ENCODE peak calls at places on chromosomes 11 and 22, in four cellular contexts. K is K562, G is HL-60, N is GM12878. D is an unnamed sample.

GRCh38 chr11:118142081-118142480 is 10.5 kb downstream of the SCN4B start:
- DNase-seq in K (no peak), G (peak), N (no peak), D (no peak)

GRCh38 chr22:33666661-33667619 is 253.3 kb downstream of the LARGE1 start:
- DNase-seq in K (no peak), G (no peak), N (peak), D (no peak)

GRCh38 chr11:11979487-11980117 is 28.8 kb downstream of the DKK3 start:
- DNase-seq in K (no peak), G (no peak), N (no peak), D (no peak)

GRCh38 chr11:59813364-59813763 is 2.8 kb upstream of the MRPL16 start:
- DNase-seq in K (no peak), G (no peak), N (no peak), D (no peak)

GRCh38 chr11:113481226-113481625 is 6.0 kb upstream of the DRD2 start:
- DNase-seq in K (no peak), G (no peak), N (no peak), D (no peak)

GRCh38 chr22:36332623-36333331 is 55.0 kb downstream of the MYH9 start:
- DNase-seq in K (no peak), G (peak), N (peak), D (no peak)

GRCh38 chr11:104319396-104319795 is 155.4 kb upstream of the PDGFD start:
- DNase-seq in K (no peak), G (no peak), N (no peak), D (no peak)

GRCh38 chr11:111819161-111820058 is 52.0 kb downstream of the ALG9 start:
- DNase-seq in K (no peak), G (no peak), N (no peak), D (no peak)

GRCh38 chr11:2531277-2531986 is 86.6 kb downstream of the KCNQ1 start:
- DNase-seq in K (peak), G (peak), N (no peak), D (peak)

GRCh38 chr11:68328374-68329091 is 16.1 kb downstream of the LRP5 start:
- DNase-seq in K (no peak), G (no peak), N (no peak), D (no peak)

GRCh38 chr11:18046116-18046777 is at the start of gene TPH1:
- DNase-seq in K (no peak), G (no peak), N (no peak), D (no peak)

GRCh38 chr11:96167233-96167632 is 175.8 kb downstream of the MAML2 start:
- DNase-seq in K (no peak), G (no peak), N (no peak), D (no peak)

GRCh38 chr11:83572521-83572920 is 286.4 kb upstream of the CCDC90B start:
- DNase-seq in K (no peak), G (no peak), N (no peak), D (no peak)

GRCh38 chr22:27113211-27114030 is 456.0 kb downstream of the MIAT start:
- DNase-seq in K (no peak), G (peak), N (no peak), D (no peak)

GRCh38 chr22:40418366-40419201 is 48.2 kb downstream of the SGSM3 start:
- DNase-seq in K (no peak), G (no peak), N (no peak), D (no peak)

GRCh38 chr11:2884424-2884815 is 1.2 kb downstream of the CDKN1C start:
- DNase-seq in K (peak), G (no peak), N (no peak), D (no peak)

GRCh38 chr11:31725176-31725575 is 85.9 kb downstream of the PAX6 start:
- DNase-seq in K (no peak), G (no peak), N (no peak), D (no peak)

GRCh38 chr11:33778682-33779081 is 4.4 kb upstream of the FBXO3 start:
- DNase-seq in K (no peak), G (no peak), N (no peak), D (no peak)

GRCh38 chr11:92687724-92688123 is 281.7 kb upstream of the MTNR1B start:
- DNase-seq in K (no peak), G (no peak), N (no peak), D (no peak)

GRCh38 chr11:55847453-55847852 is 8.9 kb downstream of the OR5D16 start:
- DNase-seq in K (no peak), G (no peak), N (no peak), D (no peak)

GRCh38 chr22:40210814-40211213 is 33.1 kb downstream of the TNRC6B start:
- DNase-seq in K (no peak), G (no peak), N (peak), D (peak)

GRCh38 chr22:42560781-42561180 is 7.0 kb downstream of the SERHL2 start:
- DNase-seq in K (peak), G (no peak), N (no peak), D (no peak)

GRCh38 chr11:74559934-74560309 is 32.5 kb upstream of the POLD3 start:
- DNase-seq in K (no peak), G (no peak), N (no peak), D (no peak)

DNA sequence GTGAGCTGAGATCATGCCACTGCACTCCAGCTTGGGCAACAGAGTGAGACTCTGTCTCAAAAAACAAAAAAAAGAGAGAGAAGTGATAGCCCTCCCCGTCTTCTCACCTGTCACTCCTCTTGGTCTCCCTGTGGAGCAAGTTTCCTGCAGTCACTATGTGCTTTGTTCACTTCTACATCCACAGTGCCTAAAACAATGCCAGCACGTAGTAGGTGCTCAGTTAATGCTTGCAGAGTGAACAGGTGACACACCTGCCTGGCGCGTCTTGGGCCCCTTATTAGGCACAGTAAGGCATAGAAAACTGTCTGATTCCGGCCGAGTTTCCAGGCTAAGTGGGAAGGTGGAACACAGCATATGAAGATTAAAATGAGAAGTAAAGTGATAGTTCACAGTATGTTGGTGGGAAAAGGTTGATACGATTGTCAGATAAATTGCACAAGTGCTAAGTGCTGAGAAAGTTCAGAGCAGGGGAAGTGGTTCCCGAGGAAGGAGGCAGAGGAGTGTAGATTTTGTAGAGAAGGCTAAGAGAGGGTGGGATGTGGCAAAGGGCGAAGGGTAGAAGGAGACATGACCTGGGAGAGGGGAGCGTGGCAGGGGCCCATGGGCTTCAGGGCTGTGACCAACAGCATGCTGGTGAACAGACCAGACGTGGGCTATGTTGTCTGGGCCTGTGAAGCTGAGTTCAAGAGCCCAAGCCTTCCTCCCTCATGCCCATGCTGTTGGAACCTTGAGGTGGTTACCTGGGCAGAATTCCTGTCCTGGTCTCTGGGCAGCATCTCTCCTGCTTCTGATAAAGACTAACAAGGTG is 41.9 kb downstream of the BCR start:
- DNase-seq in K (peak), G (no peak), N (no peak), D (no peak)
- TF ChIP-seq POLR2AphosphoS5 in K (no peak), G (no peak), N (no peak), D (no peak)

DNA sequence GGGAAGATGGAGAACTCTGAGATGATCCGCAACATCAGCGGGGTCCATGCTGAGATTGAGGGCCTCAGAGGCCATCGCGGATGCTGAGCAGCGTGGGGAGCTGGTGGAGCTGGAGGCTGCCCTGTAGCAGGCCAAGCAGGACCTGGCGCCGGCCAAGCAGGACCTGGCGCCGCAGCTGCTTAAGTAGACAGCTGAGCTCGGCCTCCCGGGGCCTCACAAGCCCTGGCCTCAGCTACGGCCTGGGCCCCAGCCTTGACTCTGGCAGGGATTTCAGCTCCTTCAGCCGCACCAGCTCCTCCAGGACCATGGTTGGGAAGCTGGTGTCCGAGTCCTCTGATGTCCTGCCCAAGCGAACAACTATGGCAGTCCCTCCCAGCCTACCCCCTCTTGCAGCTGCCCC is 7.3 kb upstream of the RNASEH2C start:
- DNase-seq in K (no peak), G (no peak), N (no peak), D (no peak)
- TF ChIP-seq SPI1 in K (no peak), G (no peak), N (no peak), D (no peak)

DNA sequence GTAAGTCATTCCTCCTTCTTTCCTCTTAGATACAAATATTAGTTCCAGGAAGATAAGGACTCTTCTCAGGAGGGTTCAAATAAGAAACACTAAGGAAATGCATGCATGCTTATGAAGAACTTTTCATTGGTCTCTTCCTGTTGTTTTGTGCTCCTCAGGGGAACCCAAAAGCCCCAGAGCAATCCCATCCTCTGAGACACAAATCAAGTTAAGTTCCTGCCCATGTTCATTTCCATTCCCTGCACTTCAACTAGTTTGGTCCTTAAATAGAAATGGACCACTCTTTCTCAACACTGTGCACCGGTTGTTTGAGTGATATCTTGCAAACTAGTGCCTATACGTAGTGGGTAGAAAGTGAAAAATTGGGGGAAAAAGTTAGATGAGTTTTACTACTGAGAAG is at the start of gene OR10G4:
- DNase-seq in K (no peak), G (no peak), N (no peak), D (no peak)
- TF ChIP-seq POLR2AphosphoS5 in K (no peak), G (no peak), N (no peak), D (no peak)

GRCh38 chr22:39179401-39179827 is 26.9 kb upstream of the CBX7 start:
- DNase-seq in K (peak), G (no peak), N (no peak), D (no peak)

GRCh38 chr22:39178206-39179111 is 26.0 kb upstream of the CBX7 start:
- DNase-seq in K (no peak), G (no peak), N (no peak), D (no peak)

GRCh38 chr22:39177456-39177775 is 24.9 kb upstream of the CBX7 start:
- DNase-seq in K (no peak), G (no peak), N (no peak), D (no peak)

GRCh38 chr22:39176673-39177455 is 24.4 kb upstream of the CBX7 start:
- DNase-seq in K (no peak), G (no peak), N (no peak), D (no peak)

GRCh38 chr22:39177791-39178190 is 25.3 kb upstream of the CBX7 start:
- DNase-seq in K (no peak), G (no peak), N (no peak), D (no peak)
- TF ChIP-seq SPI1 in K (no peak), G (no peak), N (no peak), D (no peak)

GRCh38 chr22:48822278-48823233 is 1005.1 kb downstream of the BRD1 start:
- DNase-seq in K (no peak), G (no peak), N (no peak), D (no peak)

GRCh38 chr22:48820481-48821345 is 1007.0 kb downstream of the BRD1 start:
- DNase-seq in K (no peak), G (no peak), N (no peak), D (no peak)

GRCh38 chr22:48819232-48819631 is 1008.4 kb downstream of the BRD1 start:
- DNase-seq in K (no peak), G (no peak), N (no peak), D (no peak)

GRCh38 chr22:48821346-48822186 is 1006.1 kb downstream of the BRD1 start:
- DNase-seq in K (no peak), G (no peak), N (no peak), D (no peak)

GRCh38 chr22:48819991-48820390 is 1007.7 kb downstream of the BRD1 start:
- DNase-seq in K (no peak), G (no peak), N (no peak), D (no peak)
- TF ChIP-seq POLR2AphosphoS5 in K (no peak), G (no peak), N (no peak), D (no peak)

GRCh38 chr11:63007920-63008319 is 7.7 kb downstream of the SLC22A8 start:
- DNase-seq in K (no peak), G (no peak), N (no peak), D (no peak)
- TF ChIP-seq SPI1 in K (no peak), G (no peak), N (no peak), D (no peak)

GRCh38 chr11:70424765-70425164 is 26.4 kb downstream of the CTTN start:
- DNase-seq in K (no peak), G (no peak), N (peak), D (peak)

GRCh38 chr11:70423523-70424505 is 25.5 kb downstream of the CTTN start:
- DNase-seq in K (peak), G (peak), N (peak), D (peak)

GRCh38 chr11:70421123-70421522 is 22.8 kb downstream of the CTTN start:
- DNase-seq in K (no peak), G (no peak), N (no peak), D (no peak)

GRCh38 chr11:70420496-70420895 is 22.2 kb downstream of the CTTN start:
- DNase-seq in K (no peak), G (no peak), N (no peak), D (no peak)

DNA sequence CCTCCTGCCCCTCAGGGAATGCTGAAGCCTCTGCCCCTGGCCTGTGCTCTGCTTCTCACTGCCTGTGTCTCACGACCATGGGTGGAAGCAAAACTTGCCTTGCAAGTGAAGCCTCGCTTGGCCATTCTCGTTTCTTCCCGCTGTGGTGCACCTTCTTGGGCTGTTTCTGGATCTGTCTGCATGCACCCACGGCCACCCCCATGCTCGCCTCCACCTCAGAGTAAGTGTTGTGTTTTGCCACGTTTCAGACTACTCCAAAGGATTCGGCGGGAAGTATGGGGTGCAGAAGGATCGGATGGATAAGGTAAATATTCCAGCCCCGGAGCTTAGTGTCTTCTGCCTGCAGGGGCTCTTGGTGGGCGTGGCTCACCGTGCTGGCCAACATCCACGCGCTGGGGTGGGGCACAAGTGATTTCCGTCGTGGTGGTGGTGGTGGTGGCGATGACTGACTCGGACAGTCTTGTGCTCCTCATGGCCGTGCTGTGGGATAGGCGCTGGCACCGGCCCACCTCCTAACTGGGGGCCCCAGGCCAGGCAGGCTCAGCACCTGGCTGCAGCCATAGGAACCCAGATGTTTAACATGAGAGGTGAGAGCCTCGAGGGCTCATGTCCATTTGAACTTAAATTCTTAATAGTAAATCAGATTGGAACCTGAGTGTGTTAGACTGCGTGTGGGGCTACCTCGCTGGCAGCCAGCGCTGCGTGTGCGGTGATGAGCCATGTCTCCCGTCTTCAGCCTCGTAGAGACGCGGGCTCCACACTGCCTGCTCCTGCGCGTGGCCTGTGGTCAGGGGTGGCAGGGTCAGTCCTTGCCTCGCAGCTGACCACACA is 24.6 kb downstream of the CTTN start:
- DNase-seq in K (no peak), G (no peak), N (no peak), D (no peak)
- TF ChIP-seq POLR2AphosphoS5 in K (no peak), G (no peak), N (no peak), D (no peak)

D was measured in GM12891.